ENCODE peak calls at places on chromosomes 2 and 18, in eight cellular contexts. P is GM06990; V is K562; M is tibial artery; Y is CD8-positive, alpha-beta T cell; X is GM12864; K is ovary; J is GM12865. D is an unnamed sample.

GRCh38 chr2:120109186-120110061 is 96.5 kb downstream of the EPB41L5 start:
- DNase-seq in P (peak; percentile 19), V (peak; percentile 9), M (no peak), Y (no peak), X (peak; percentile 18), K (no peak), J (peak; percentile 52), D (no peak)

GRCh38 chr2:152620218-152620617 is 97.0 kb downstream of the PRPF40A start:
- DNase-seq in P (no peak), V (no peak), M (no peak), Y (no peak), X (no peak), K (no peak), J (no peak), D (no peak)

GRCh38 chr2:101253013-101253712 is 477 bp downstream of the CNOT11 start:
- DNase-seq in P (no peak), V (peak; percentile 73), M (peak; percentile 60), Y (peak; percentile 77), X (no peak), K (peak; percentile 61), J (peak; percentile 88), D (no peak)

GRCh38 chr2:190722061-190722759 is 73.3 kb downstream of the NAB1 start:
- DNase-seq in P (peak; percentile 68), V (no peak), M (no peak), Y (no peak), X (peak; percentile 59), K (no peak), J (peak; percentile 84), D (no peak)

GRCh38 chr2:102296449-102296848 is 14.9 kb upstream of the IL1RL1 start:
- DNase-seq in P (no peak), V (no peak), M (no peak), Y (no peak), X (no peak), K (no peak), J (no peak), D (no peak)

GRCh38 chr2:7646661-7647060 is 729.4 kb downstream of the RNF144A start:
- DNase-seq in P (no peak), V (no peak), M (no peak), Y (no peak), X (no peak), K (no peak), J (no peak), D (no peak)

GRCh38 chr2:133573771-133574170 is 5.5 kb upstream of the NCKAP5 start:
- DNase-seq in P (no peak), V (no peak), M (no peak), Y (no peak), X (no peak), K (no peak), J (no peak), D (no peak)

GRCh38 chr2:165382362-165382761 is 87.1 kb upstream of the CSRNP3 start:
- DNase-seq in P (no peak), V (no peak), M (no peak), Y (no peak), X (no peak), K (no peak), J (no peak), D (no peak)

GRCh38 chr2:201149064-201149820 is 33.3 kb downstream of the CFLAR start:
- DNase-seq in P (no peak), V (no peak), M (no peak), Y (no peak), X (no peak), K (no peak), J (no peak), D (no peak)

GRCh38 chr2:120218181-120218580 is 5.0 kb downstream of the TMEM185B start:
- DNase-seq in P (no peak), V (no peak), M (no peak), Y (no peak), X (no peak), K (no peak), J (no peak), D (no peak)

GRCh38 chr2:140338827-140339226 is 1558.6 kb upstream of the NXPH2 start:
- DNase-seq in P (no peak), V (no peak), M (no peak), Y (no peak), X (no peak), K (no peak), J (no peak), D (no peak)

GRCh38 chr2:218991674-218992168 is 1.5 kb downstream of the CRYBA2 start:
- DNase-seq in P (no peak), V (peak; percentile 49), M (no peak), Y (no peak), X (no peak), K (no peak), J (no peak), D (no peak)

GRCh38 chr2:189142893-189143759 is 36.4 kb downstream of the COL5A2 start:
- DNase-seq in P (peak; percentile 4), V (peak; percentile 24), M (no peak), Y (peak; percentile 35), X (peak; percentile 25), K (no peak), J (peak; percentile 68), D (peak; percentile 25)

GRCh38 chr2:224171226-224171625 is 132.1 kb upstream of the SERPINE2 start:
- DNase-seq in P (no peak), V (no peak), M (no peak), Y (no peak), X (no peak), K (no peak), J (no peak), D (no peak)

GRCh38 chr2:163828760-163829159 is 93.0 kb upstream of the FIGN start:
- DNase-seq in P (no peak), V (no peak), M (no peak), Y (no peak), X (no peak), K (no peak), J (no peak), D (no peak)

GRCh38 chr18:62799977-62800376 is 84.6 kb downstream of the PHLPP1 start:
- DNase-seq in P (no peak), V (no peak), M (no peak), Y (no peak), X (no peak), K (no peak), J (no peak), D (no peak)

GRCh38 chr18:23177433-23178072 is 42.3 kb downstream of the CABLES1 start:
- DNase-seq in P (no peak), V (no peak), M (no peak), Y (no peak), X (no peak), K (no peak), J (no peak), D (no peak)

GRCh38 chr2:85400951-85401805 is 9.0 kb downstream of the CAPG start:
- DNase-seq in P (no peak), V (no peak), M (no peak), Y (no peak), X (no peak), K (no peak), J (no peak), D (peak; percentile 54)

DNA sequence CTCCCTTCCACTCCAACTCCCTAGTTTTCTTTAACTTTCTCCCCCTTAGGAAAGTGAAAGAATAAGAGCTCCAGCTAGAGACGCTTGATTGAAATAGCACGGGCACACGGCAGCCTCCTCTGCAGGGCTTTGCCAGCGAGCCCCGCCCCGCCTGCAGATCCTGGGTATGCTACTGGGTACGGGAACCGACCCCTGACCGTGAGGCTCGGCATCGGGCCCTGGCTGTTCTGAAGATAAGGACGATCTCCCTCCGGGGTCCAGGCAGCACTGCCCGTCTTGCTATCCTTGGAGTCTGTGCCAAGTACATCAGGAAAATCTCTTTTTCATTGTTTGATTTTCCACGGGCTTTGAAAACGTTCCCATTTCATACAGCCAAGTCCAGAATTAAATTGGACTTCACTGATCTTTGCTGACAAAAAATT is 284.5 kb downstream of the MTX2 start:
- DNase-seq in P (peak; percentile 8), V (no peak), M (peak; percentile 63), Y (peak; percentile 40), X (no peak), K (peak; percentile 76), J (peak; percentile 15), D (no peak)
- H3K4me3 ChIP-seq in P (peak overlapping the region; percentile 44), V (no peak overlapping the region), M (peak overlapping the region; percentile 43), Y (peak overlapping the region; percentile 51), X (peak overlapping the region; percentile 19), K (peak overlapping the region; percentile 38), J (peak overlapping the region; percentile 55), D (peak overlapping the region; percentile 12)

DNA sequence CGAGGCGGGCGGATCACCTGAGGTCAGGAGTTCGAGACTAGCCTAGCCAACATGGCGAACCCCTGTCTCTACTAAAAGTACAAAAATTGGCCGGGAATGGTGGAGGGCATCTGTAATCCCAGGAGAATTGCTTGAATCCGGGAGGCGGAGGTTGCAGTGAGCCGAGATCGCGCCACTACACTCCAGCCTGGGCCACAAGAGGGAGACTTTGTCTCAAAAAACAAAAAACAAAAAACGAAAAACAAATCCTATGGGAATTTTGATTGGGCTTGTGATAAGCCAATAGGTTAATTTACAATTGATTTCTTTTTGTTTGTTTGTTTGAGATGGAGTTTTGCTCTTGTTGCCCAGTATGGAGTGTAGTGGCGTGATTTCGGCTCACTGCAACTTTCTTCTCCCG is 24.2 kb upstream of the TOGARAM2 start:
- DNase-seq in P (no peak), V (no peak), M (no peak), Y (peak; percentile 23), X (no peak), K (no peak), J (no peak), D (no peak)
- TF ChIP-seq CTCF in P (no peak), V (peak; percentile 61), M (no peak), Y (peak; percentile 53), X (peak; percentile 23), K (no peak), J (no peak), D (peak; percentile 30)

DNA sequence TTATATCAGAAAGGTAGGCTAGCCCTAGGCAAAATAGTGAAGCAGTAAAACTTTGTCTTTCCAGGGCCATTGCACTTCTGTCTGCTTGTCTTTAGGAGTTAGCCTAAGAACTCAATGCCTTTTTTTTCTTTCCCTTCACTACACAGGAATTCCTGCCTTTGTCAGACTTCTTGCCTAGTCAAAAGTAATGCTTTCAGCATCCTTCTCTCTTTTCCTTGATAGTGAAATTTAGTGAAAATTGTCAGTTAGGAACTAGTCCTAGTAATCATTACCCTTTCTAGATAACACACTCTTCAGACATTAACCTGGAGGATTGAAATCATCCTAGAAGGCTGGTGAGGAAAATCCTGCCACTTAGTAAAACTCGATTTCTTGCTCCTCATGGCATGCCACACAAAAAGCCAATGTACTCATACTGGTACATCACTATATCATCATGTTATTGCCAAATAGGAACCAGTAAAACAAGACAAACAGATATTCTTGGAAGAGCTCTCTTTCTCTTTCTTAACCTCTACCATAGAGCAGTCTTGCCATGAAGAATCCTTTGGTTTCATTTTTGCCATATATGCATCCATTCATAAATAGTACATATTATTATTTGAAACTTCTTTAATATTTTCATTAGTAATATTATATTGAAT is 320.5 kb downstream of the CTNNA2 start:
- DNase-seq in P (no peak), V (no peak), M (no peak), Y (no peak), X (no peak), K (no peak), J (no peak), D (peak; percentile 67)
- H3K4me3 ChIP-seq in P (no peak overlapping the region), V (no peak overlapping the region), M (no peak overlapping the region), Y (no peak overlapping the region), X (no peak overlapping the region), K (no peak overlapping the region), J (no peak overlapping the region), D (no peak overlapping the region)

DNA sequence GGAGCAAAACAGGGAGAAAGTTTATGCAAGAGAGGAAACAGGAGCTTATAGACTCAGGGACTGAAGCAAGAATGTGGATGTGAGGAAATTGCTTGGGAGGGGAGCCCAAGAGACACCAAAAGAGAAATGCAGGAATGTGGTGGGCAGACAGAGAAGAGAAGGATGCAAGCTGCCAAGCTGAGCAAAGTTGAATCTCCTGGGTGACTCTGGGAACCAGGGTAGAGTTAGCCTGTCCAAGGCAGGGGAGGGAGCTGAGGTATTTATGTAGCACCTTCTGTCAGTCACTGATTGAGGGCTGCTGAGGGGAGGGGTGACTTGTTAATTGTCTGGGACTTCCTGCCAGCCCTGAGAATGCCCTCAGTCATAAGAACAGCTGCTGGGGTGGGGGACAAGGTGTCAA is 464.3 kb downstream of the NBAS start:
- DNase-seq in P (no peak), V (no peak), M (no peak), Y (no peak), X (no peak), K (no peak), J (no peak), D (no peak)
- TF ChIP-seq CTCF in P (no peak), V (no peak), M (no peak), Y (no peak), X (no peak), K (no peak), J (no peak), D (no peak)

D was measured in LNCaP clone FGC.